ENCODE peak calls at places on chromosomes 3 and 15, in six cellular contexts. V, S, J, F, Y and P are unnamed samples.

GRCh38 chr15:92619380-92620101 is 36.0 kb downstream of the FAM174B start:
- DNase-seq in V (no peak), S (no peak), J (no peak), F (no peak), Y (no peak), P (peak)

GRCh38 chr3:123026551-123027291 is 842 bp downstream of the SEMA5B start:
- DNase-seq in V (no peak), S (no peak), J (peak), F (peak), Y (peak), P (peak)

GRCh38 chr3:82353281-82354171 is 592.1 kb upstream of the GBE1 start:
- DNase-seq in V (no peak), S (no peak), J (no peak), F (no peak), Y (no peak), P (no peak)

GRCh38 chr3:113436794-113437193 is 4.5 kb downstream of the CFAP44 start:
- DNase-seq in V (peak), S (no peak), J (no peak), F (peak), Y (no peak), P (no peak)

GRCh38 chr15:41494922-41495735 is 1.5 kb downstream of the ITPKA start:
- DNase-seq in V (no peak), S (no peak), J (peak), F (peak), Y (peak), P (no peak)

GRCh38 chr15:93968773-93969172 is 262.6 kb upstream of the MCTP2 start:
- DNase-seq in V (no peak), S (no peak), J (no peak), F (no peak), Y (no peak), P (no peak)

GRCh38 chr15:45340429-45340828 is 37.9 kb downstream of the GATM start:
- DNase-seq in V (no peak), S (no peak), J (no peak), F (no peak), Y (no peak), P (no peak)

GRCh38 chr3:178795349-178795748 is 259.1 kb downstream of the KCNMB2 start:
- DNase-seq in V (no peak), S (no peak), J (peak), F (no peak), Y (no peak), P (peak)

GRCh38 chr3:87436781-87437543 is 160.6 kb upstream of the POU1F1 start:
- DNase-seq in V (no peak), S (no peak), J (no peak), F (no peak), Y (peak), P (no peak)

GRCh38 chr3:175535351-175535750 is 676.2 kb downstream of the NAALADL2 start:
- DNase-seq in V (no peak), S (no peak), J (no peak), F (no peak), Y (no peak), P (no peak)

GRCh38 chr3:11482024-11482423 is 161.7 kb downstream of the VGLL4 start:
- DNase-seq in V (no peak), S (no peak), J (no peak), F (no peak), Y (no peak), P (no peak)

GRCh38 chr3:46931631-46932441 is 44.7 kb downstream of the CCDC12 start:
- DNase-seq in V (peak), S (no peak), J (no peak), F (no peak), Y (no peak), P (no peak)

GRCh38 chr3:187051724-187052364 is 87.5 kb downstream of the RPL39L start:
- DNase-seq in V (no peak), S (no peak), J (no peak), F (no peak), Y (no peak), P (no peak)

GRCh38 chr3:58234516-58234931 is 3.1 kb upstream of the ABHD6 start:
- DNase-seq in V (peak), S (no peak), J (no peak), F (peak), Y (no peak), P (no peak)

GRCh38 chr3:114454592-114455251 is 160.9 kb downstream of the TIGIT start:
- DNase-seq in V (no peak), S (no peak), J (no peak), F (no peak), Y (peak), P (peak)

GRCh38 chr3:51706788-51707731 is at the start of gene GRM2:
- DNase-seq in V (peak), S (no peak), J (peak), F (peak), Y (peak), P (peak)

GRCh38 chr15:71425388-71425787 is 310.1 kb downstream of the THSD4 start:
- DNase-seq in V (peak), S (no peak), J (no peak), F (no peak), Y (no peak), P (no peak)

GRCh38 chr15:91946075-91946474 is 92.6 kb downstream of the SLCO3A1 start:
- DNase-seq in V (peak), S (no peak), J (no peak), F (no peak), Y (no peak), P (no peak)

GRCh38 chr15:75666823-75667501 is 19.2 kb downstream of the SNX33 start:
- DNase-seq in V (peak), S (no peak), J (peak), F (no peak), Y (no peak), P (no peak)

GRCh38 chr3:193850084-193850619 is 257.1 kb downstream of the OPA1 start:
- DNase-seq in V (no peak), S (no peak), J (no peak), F (no peak), Y (no peak), P (no peak)

GRCh38 chr3:187748050-187748481 is 2.8 kb upstream of the BCL6 start:
- DNase-seq in V (peak), S (peak), J (peak), F (peak), Y (peak), P (peak)